ENCODE peak calls at places on chromosomes 16 and 17, in eight cellular contexts. Y is nucleus accumbens; K is ACHN; Z is AG09319; H is SW480; O is germinal center; A is NCI-H1694 treated with DMSO at 0.1 percent for 48 hours; P is activated CD8-positive, alpha-beta memory T cell treated with anti-CD3 and anti-CD28 coated beads for 4 hours. L is an unnamed sample.

GRCh38 chr16:8758022-8758421 is 39.4 kb downstream of the TMEM186 start:
- DNase-seq in A (no peak), K (no peak), O (no peak), Z (no peak), Y (no peak), H (no peak), P (no peak), L (no peak)

GRCh38 chr16:73066321-73066926 is 18.5 kb upstream of the ZFHX3 start:
- DNase-seq in K (no peak), P (no peak), A (no peak), Z (no peak), Y (no peak), H (no peak), O (no peak), L (no peak)

GRCh38 chr17:37713624-37714023 is 31.2 kb downstream of the HNF1B start:
- DNase-seq in A (no peak), Z (no peak), Y (no peak), H (no peak), K (no peak), P (no peak), O (no peak), L (no peak)

GRCh38 chr17:63987616-63988478 is 10.3 kb upstream of the PRR29 start:
- DNase-seq in Z (no peak), K (no peak), P (no peak), H (no peak), Y (no peak), O (no peak), A (no peak), L (no peak)

GRCh38 chr16:16029431-16030011 is 80.1 kb downstream of the ABCC1 start:
- DNase-seq in O (no peak), Y (no peak), H (no peak), P (no peak), K (no peak), A (no peak), Z (no peak), L (no peak)

GRCh38 chr17:38897671-38898290 is 27.6 kb upstream of the LASP1NB start:
- DNase-seq in P (no peak), Y (no peak), O (no peak), K (no peak), H (no peak), Z (no peak), A (no peak), L (peak; percentile 31)

GRCh38 chr16:12455287-12455798 is 348.3 kb downstream of the CPPED1 start:
- DNase-seq in A (peak; percentile 23), H (peak; percentile 55), P (no peak), Y (peak; percentile 40), O (peak; percentile 26), Z (peak; percentile 23), K (peak; percentile 69), L (peak; percentile 71)

GRCh38 chr16:10387378-10387681 is 1.5 kb downstream of the ATF7IP2 start:
- DNase-seq in P (no peak), K (no peak), H (no peak), Z (no peak), A (no peak), Y (no peak), O (no peak), L (no peak)

GRCh38 chr17:32929288-32929574 is 1.3 kb downstream of the TMEM98 start:
- DNase-seq in P (no peak), Y (no peak), H (no peak), O (no peak), A (no peak), Z (no peak), K (peak; percentile 18), L (no peak)